ENCODE peak calls at places on chromosomes 6 and 20, in six cellular contexts. One of them, this sample, is unnamed.

GRCh38 chr6:104477569-104477968 is 382.1 kb downstream of the HACE1 start:
- DNase-seq in nephron progenitor cell: no peak
- DNase-seq in neural crest cell: no peak
- DNase-seq in A549: no peak
- DNase-seq in GM12864: no peak
- DNase-seq in endothelial cell: no peak
- DNase-seq in this sample: no peak

GRCh38 chr6:106966671-106967522 is 7.6 kb downstream of the CD24 start:
- DNase-seq in nephron progenitor cell: no peak
- DNase-seq in neural crest cell: no peak
- DNase-seq in A549: no peak
- DNase-seq in GM12864: no peak
- DNase-seq in endothelial cell: no peak
- DNase-seq in this sample: no peak

GRCh38 chr6:155143610-155144106 is 120.2 kb upstream of the CLDN20 start:
- DNase-seq in nephron progenitor cell: no peak
- DNase-seq in neural crest cell: no peak
- DNase-seq in A549: no peak
- DNase-seq in GM12864: no peak
- DNase-seq in endothelial cell: no peak
- DNase-seq in this sample: no peak

GRCh38 chr20:51661609-51662178 is 106.5 kb downstream of the ATP9A start:
- DNase-seq in nephron progenitor cell: no peak
- DNase-seq in neural crest cell: no peak
- DNase-seq in A549: peak
- DNase-seq in GM12864: no peak
- DNase-seq in endothelial cell: no peak
- DNase-seq in this sample: peak

GRCh38 chr6:118896339-118897136 is 2.6 kb downstream of the ASF1A start:
- DNase-seq in nephron progenitor cell: no peak
- DNase-seq in neural crest cell: no peak
- DNase-seq in A549: peak
- DNase-seq in GM12864: no peak
- DNase-seq in endothelial cell: no peak
- DNase-seq in this sample: peak

GRCh38 chr6:3159805-3160781 is 2.7 kb upstream of the TUBB2A start:
- DNase-seq in nephron progenitor cell: no peak
- DNase-seq in neural crest cell: no peak
- DNase-seq in A549: peak
- DNase-seq in GM12864: no peak
- DNase-seq in endothelial cell: no peak
- DNase-seq in this sample: no peak

GRCh38 chr20:13745784-13746183 is 38.9 kb downstream of the ESF1 start:
- DNase-seq in nephron progenitor cell: no peak
- DNase-seq in neural crest cell: no peak
- DNase-seq in A549: no peak
- DNase-seq in GM12864: no peak
- DNase-seq in endothelial cell: no peak
- DNase-seq in this sample: no peak

GRCh38 chr20:33676652-33677645 is 2.7 kb upstream of the NECAB3 start:
- DNase-seq in nephron progenitor cell: no peak
- DNase-seq in neural crest cell: no peak
- DNase-seq in A549: no peak
- DNase-seq in GM12864: no peak
- DNase-seq in endothelial cell: no peak
- DNase-seq in this sample: no peak

GRCh38 chr6:104281370-104281769 is 578.3 kb downstream of the HACE1 start:
- DNase-seq in nephron progenitor cell: no peak
- DNase-seq in neural crest cell: no peak
- DNase-seq in A549: no peak
- DNase-seq in GM12864: no peak
- DNase-seq in endothelial cell: no peak
- DNase-seq in this sample: no peak

GRCh38 chr6:167129159-167129558 is 6.3 kb downstream of the CCR6 start:
- DNase-seq in nephron progenitor cell: no peak
- DNase-seq in neural crest cell: no peak
- DNase-seq in A549: no peak
- DNase-seq in GM12864: no peak
- DNase-seq in endothelial cell: no peak
- DNase-seq in this sample: no peak

GRCh38 chr20:42112161-42112560 is 494.0 kb upstream of the CHD6 start:
- DNase-seq in nephron progenitor cell: no peak
- DNase-seq in neural crest cell: no peak
- DNase-seq in A549: no peak
- DNase-seq in GM12864: no peak
- DNase-seq in endothelial cell: no peak
- DNase-seq in this sample: no peak

GRCh38 chr20:49562341-49563014 is 5.5 kb downstream of the PTGIS start:
- DNase-seq in nephron progenitor cell: no peak
- DNase-seq in neural crest cell: no peak
- DNase-seq in A549: peak
- DNase-seq in GM12864: no peak
- DNase-seq in endothelial cell: peak
- DNase-seq in this sample: no peak

GRCh38 chr20:39137299-39137698 is 175.2 kb downstream of the DHX35 start:
- DNase-seq in nephron progenitor cell: no peak
- DNase-seq in neural crest cell: no peak
- DNase-seq in A549: no peak
- DNase-seq in GM12864: no peak
- DNase-seq in endothelial cell: no peak
- DNase-seq in this sample: no peak

GRCh38 chr6:30759575-30760239 is 15.4 kb upstream of the IER3 start:
- DNase-seq in nephron progenitor cell: no peak
- DNase-seq in neural crest cell: no peak
- DNase-seq in A549: peak
- DNase-seq in GM12864: no peak
- DNase-seq in endothelial cell: no peak
- DNase-seq in this sample: no peak

GRCh38 chr6:166959906-166960608 is 3.7 kb upstream of the RNASET2 start:
- DNase-seq in nephron progenitor cell: no peak
- DNase-seq in neural crest cell: no peak
- DNase-seq in A549: no peak
- DNase-seq in GM12864: no peak
- DNase-seq in endothelial cell: no peak
- DNase-seq in this sample: no peak

GRCh38 chr6:100228437-100229424 is 234.7 kb upstream of the MCHR2 start:
- DNase-seq in nephron progenitor cell: peak
- DNase-seq in neural crest cell: peak
- DNase-seq in A549: peak
- DNase-seq in GM12864: peak
- DNase-seq in endothelial cell: peak
- DNase-seq in this sample: peak

GRCh38 chr20:61426361-61426760 is 174.3 kb downstream of the CDH4 start:
- DNase-seq in nephron progenitor cell: no peak
- DNase-seq in neural crest cell: no peak
- DNase-seq in A549: no peak
- DNase-seq in GM12864: no peak
- DNase-seq in endothelial cell: no peak
- DNase-seq in this sample: no peak

GRCh38 chr6:47465117-47465516 is 12.5 kb upstream of the CD2AP start:
- DNase-seq in nephron progenitor cell: no peak
- DNase-seq in neural crest cell: no peak
- DNase-seq in A549: no peak
- DNase-seq in GM12864: no peak
- DNase-seq in endothelial cell: no peak
- DNase-seq in this sample: no peak

GRCh38 chr6:98747960-98748359 is 86.4 kb upstream of the POU3F2 start:
- DNase-seq in nephron progenitor cell: no peak
- DNase-seq in neural crest cell: no peak
- DNase-seq in A549: no peak
- DNase-seq in GM12864: no peak
- DNase-seq in endothelial cell: no peak
- DNase-seq in this sample: no peak

GRCh38 chr6:56374841-56375369 is 127.5 kb upstream of the COL21A1 start:
- DNase-seq in nephron progenitor cell: no peak
- DNase-seq in neural crest cell: no peak
- DNase-seq in A549: no peak
- DNase-seq in GM12864: no peak
- DNase-seq in endothelial cell: no peak
- DNase-seq in this sample: no peak

GRCh38 chr6:143059616-143060353 is 904 bp upstream of the AIG1 start:
- DNase-seq in nephron progenitor cell: no peak
- DNase-seq in neural crest cell: no peak
- DNase-seq in A549: peak
- DNase-seq in GM12864: no peak
- DNase-seq in endothelial cell: no peak
- DNase-seq in this sample: peak

GRCh38 chr6:110221738-110222137 is 41.5 kb downstream of the CDC40 start:
- DNase-seq in nephron progenitor cell: no peak
- DNase-seq in neural crest cell: no peak
- DNase-seq in A549: no peak
- DNase-seq in GM12864: no peak
- DNase-seq in endothelial cell: no peak
- DNase-seq in this sample: no peak

GRCh38 chr6:29926795-29927427 is 15.4 kb upstream of the HLA-A start:
- DNase-seq in nephron progenitor cell: no peak
- DNase-seq in neural crest cell: no peak
- DNase-seq in A549: peak
- DNase-seq in GM12864: no peak
- DNase-seq in endothelial cell: peak
- DNase-seq in this sample: peak

GRCh38 chr6:26056583-26057350 is 30.5 kb upstream of the HFE start:
- DNase-seq in nephron progenitor cell: no peak
- DNase-seq in neural crest cell: no peak
- DNase-seq in A549: peak
- DNase-seq in GM12864: no peak
- DNase-seq in endothelial cell: peak
- DNase-seq in this sample: no peak

GRCh38 chr20:11894072-11894471 is 23.6 kb upstream of the BTBD3 start:
- DNase-seq in nephron progenitor cell: no peak
- DNase-seq in neural crest cell: no peak
- DNase-seq in A549: no peak
- DNase-seq in GM12864: no peak
- DNase-seq in endothelial cell: no peak
- DNase-seq in this sample: no peak

GRCh38 chr20:31956556-31957220 is 4.8 kb upstream of the PDRG1 start:
- DNase-seq in nephron progenitor cell: no peak
- DNase-seq in neural crest cell: no peak
- DNase-seq in A549: no peak
- DNase-seq in GM12864: no peak
- DNase-seq in endothelial cell: no peak
- DNase-seq in this sample: no peak

GRCh38 chr20:16520154-16520553 is 53.1 kb downstream of the KIF16B start:
- DNase-seq in nephron progenitor cell: no peak
- DNase-seq in neural crest cell: no peak
- DNase-seq in A549: no peak
- DNase-seq in GM12864: no peak
- DNase-seq in endothelial cell: no peak
- DNase-seq in this sample: no peak

GRCh38 chr20:37492945-37493344 is 28.1 kb upstream of the NNAT start:
- DNase-seq in nephron progenitor cell: no peak
- DNase-seq in neural crest cell: no peak
- DNase-seq in A549: no peak
- DNase-seq in GM12864: no peak
- DNase-seq in endothelial cell: no peak
- DNase-seq in this sample: no peak
- TF ChIP-seq CTCF in nephron progenitor cell: no peak
- TF ChIP-seq CTCF in neural crest cell: no peak
- TF ChIP-seq CTCF in A549: no peak
- TF ChIP-seq CTCF in GM12864: no peak
- TF ChIP-seq CTCF in endothelial cell: no peak
- TF ChIP-seq CTCF in this sample: no peak

DNA sequence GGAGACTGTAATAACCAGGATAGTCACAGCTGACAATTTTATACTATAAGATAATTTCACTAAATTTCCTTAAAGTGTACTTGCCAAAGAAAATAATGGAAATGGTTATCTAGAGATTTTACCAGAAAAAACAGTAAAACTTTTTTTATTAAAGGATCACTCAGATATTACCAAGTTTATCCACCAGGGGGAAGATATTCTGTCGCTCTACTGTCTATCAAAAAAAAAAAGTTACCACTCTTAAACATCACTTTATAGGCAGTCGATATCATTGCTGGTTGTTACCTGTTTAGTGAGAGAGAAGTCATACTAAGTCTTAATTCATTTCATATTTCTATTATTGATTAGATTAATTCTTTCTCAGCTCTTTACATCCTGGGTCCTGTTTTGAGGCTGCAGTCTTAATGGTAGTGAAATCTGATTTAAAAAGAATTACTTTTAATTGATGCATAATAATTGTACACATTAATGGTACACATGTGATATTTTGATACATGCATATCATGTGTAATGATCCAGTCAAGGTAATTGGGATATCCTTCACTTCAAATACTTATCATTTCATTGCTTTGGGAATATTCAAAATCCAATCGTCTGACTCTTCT is 18.9 kb downstream of the L3MBTL3 start:
- DNase-seq in nephron progenitor cell: no peak
- DNase-seq in neural crest cell: no peak
- DNase-seq in A549: no peak
- DNase-seq in GM12864: no peak
- DNase-seq in endothelial cell: no peak
- DNase-seq in this sample: no peak
- TF ChIP-seq CTCF in nephron progenitor cell: peak
- TF ChIP-seq CTCF in neural crest cell: peak
- TF ChIP-seq CTCF in A549: peak
- TF ChIP-seq CTCF in GM12864: peak
- TF ChIP-seq CTCF in endothelial cell: peak
- TF ChIP-seq CTCF in this sample: peak

DNA sequence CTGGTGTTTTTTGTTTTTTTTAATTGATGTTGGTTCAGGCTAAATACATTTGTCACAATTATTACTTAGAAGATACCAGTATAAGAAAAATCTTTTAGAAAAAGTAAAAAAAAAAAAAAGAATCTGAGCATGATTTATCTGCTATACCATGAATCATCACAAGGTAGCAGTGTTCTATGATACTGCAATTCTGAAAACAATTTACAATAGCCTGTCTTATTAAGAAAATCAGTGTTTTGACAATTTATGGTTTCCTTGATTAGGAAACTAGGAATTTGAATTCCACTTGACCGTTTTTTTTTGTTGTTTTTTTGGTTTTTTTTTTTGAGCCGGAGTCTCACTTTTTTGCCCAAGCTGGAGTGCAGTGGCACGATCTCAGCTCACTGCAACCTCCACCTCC is 9.3 kb upstream of the MAK start:
- DNase-seq in nephron progenitor cell: no peak
- DNase-seq in neural crest cell: no peak
- DNase-seq in A549: no peak
- DNase-seq in GM12864: no peak
- DNase-seq in endothelial cell: no peak
- DNase-seq in this sample: no peak
- TF ChIP-seq CTCF in nephron progenitor cell: peak
- TF ChIP-seq CTCF in neural crest cell: peak
- TF ChIP-seq CTCF in A549: peak
- TF ChIP-seq CTCF in GM12864: peak
- TF ChIP-seq CTCF in endothelial cell: peak
- TF ChIP-seq CTCF in this sample: peak

DNA sequence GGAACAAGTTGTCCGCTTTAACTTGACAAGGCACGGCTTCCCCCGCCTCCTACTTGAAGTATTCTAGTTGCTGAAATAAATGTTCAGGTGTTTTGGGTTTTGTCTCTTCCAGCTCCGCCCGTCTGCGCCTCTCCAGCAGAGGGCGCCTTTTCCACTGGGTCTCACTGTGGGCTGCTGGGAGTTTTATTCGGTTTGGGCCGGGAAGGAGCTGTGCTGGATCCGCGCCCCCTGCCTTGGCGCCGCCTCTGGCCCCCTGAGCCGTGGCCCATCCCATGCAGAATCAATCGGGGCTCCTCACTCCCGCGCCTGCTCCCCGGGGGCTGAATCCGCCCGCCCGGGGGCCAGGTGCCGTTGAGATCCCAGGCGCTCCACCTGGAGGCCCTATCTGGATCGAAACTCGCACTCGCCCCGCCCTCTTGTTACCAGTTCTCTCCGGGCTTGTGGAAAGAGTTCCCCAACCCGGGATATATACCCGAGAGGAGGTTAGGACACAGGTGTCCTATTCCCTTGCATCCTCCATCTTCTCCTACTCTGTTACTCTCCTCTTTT is 51.0 kb upstream of the TCF21 start:
- DNase-seq in nephron progenitor cell: peak
- DNase-seq in neural crest cell: peak
- DNase-seq in A549: peak
- DNase-seq in GM12864: no peak
- DNase-seq in endothelial cell: peak
- DNase-seq in this sample: peak
- TF ChIP-seq CTCF in nephron progenitor cell: peak
- TF ChIP-seq CTCF in neural crest cell: peak
- TF ChIP-seq CTCF in A549: peak
- TF ChIP-seq CTCF in GM12864: peak
- TF ChIP-seq CTCF in endothelial cell: peak
- TF ChIP-seq CTCF in this sample: peak

This sample was measured in GM13977.